ENCODE peak calls at places on chromosomes 5 and 9, in four cellular contexts. G is ovary; X is NCI-H1694 treated with DMSO at 0.1 percent for 48 hours; Z is activated T-helper 1 cell treated with anti-CD3 and anti-CD28 coated beads, Interleukin-2, amount 50 U/mL, for 16 hours. E is an unnamed sample.
A peak's percentile ranks its signal among the peaks of the same experiment; 100 is the strongest.

GRCh38 chr9:30584559-30584958 is 1799.9 kb upstream of the ACO1 start:
- DNase-seq in G (no peak), X (no peak), Z (no peak), E (no peak)

GRCh38 chr5:3277590-3278196 is 317.9 kb upstream of the IRX1 start:
- DNase-seq in X (no peak), Z (no peak), G (no peak), E (no peak)

GRCh38 chr5:140295414-140295813 is 7.5 kb downstream of the PFDN1 start:
- DNase-seq in Z (no peak), X (no peak), G (no peak), E (no peak)

GRCh38 chr5:135263022-135263668 is 135.9 kb downstream of the MACROH2A1 start:
- DNase-seq in X (no peak), Z (no peak), G (no peak), E (no peak)

GRCh38 chr5:64612349-64612961 is 77.8 kb upstream of the SHISAL2B start:
- DNase-seq in G (no peak), Z (no peak), X (peak; percentile 42), E (no peak)

GRCh38 chr5:91849069-91849468 is 466.0 kb upstream of the ARRDC3 start:
- DNase-seq in Z (no peak), G (no peak), X (no peak), E (no peak)

GRCh38 chr9:137715321-137715720 is 96.5 kb downstream of the EHMT1 start:
- DNase-seq in Z (no peak), G (no peak), X (no peak), E (no peak)

GRCh38 chr9:130998596-130999264 is 10.2 kb upstream of the LAMC3 start:
- DNase-seq in G (no peak), Z (no peak), X (no peak), E (no peak)

GRCh38 chr9:121771418-121771817 is 120.0 kb downstream of the DAB2IP start:
- DNase-seq in Z (no peak), X (no peak), G (peak; percentile 46), E (no peak)

GRCh38 chr5:16666861-16667481 is 50.2 kb upstream of the RETREG1 start:
- DNase-seq in X (no peak), Z (no peak), G (no peak), E (no peak)

GRCh38 chr5:12354686-12355085 is 450.4 kb upstream of the CTNND2 start:
- DNase-seq in X (peak; percentile 8), Z (no peak), G (no peak), E (no peak)

GRCh38 chr9:114894206-114894605 is 36.2 kb downstream of the TNFSF8 start:
- DNase-seq in X (no peak), G (no peak), Z (no peak), E (no peak)

GRCh38 chr9:119360237-119360636 is 9.0 kb downstream of the BRINP1 start:
- DNase-seq in X (no peak), Z (no peak), G (no peak), E (no peak)

GRCh38 chr9:127714916-127715442 is 484 bp downstream of the PTRH1 start:
- DNase-seq in X (no peak), G (no peak), Z (no peak), E (no peak)

E was measured in T follicular helper cell.